ENCODE peak calls at places on chromosomes 3 and 15, in nine cellular contexts. N is uterus, H is A549, C is psoas muscle, I is HFFc6, E is colonic mucosa, Y is AG04450, Z is endodermal cell, U is lower lobe of right lung. B is an unnamed sample.

GRCh38 chr15:92650256-92650655 is 5.3 kb downstream of the FAM174B start:
- DNase-seq in E (no peak), I (no peak), C (no peak), Z (peak; percentile 47), Y (no peak), N (peak; percentile 27), H (no peak), U (no peak), B (peak; percentile 47)

GRCh38 chr15:89090791-89091666 is 2.8 kb downstream of the ABHD2 start:
- DNase-seq in Y (no peak), H (peak; percentile 65), N (peak; percentile 79), Z (no peak), U (peak; percentile 85), I (peak; percentile 82), E (peak; percentile 45), C (peak; percentile 82), B (peak; percentile 66)

GRCh38 chr3:63709576-63709975 is 57.1 kb downstream of the SNTN start:
- DNase-seq in I (no peak), E (no peak), U (no peak), C (no peak), H (no peak), Z (no peak), Y (no peak), N (no peak), B (no peak)

GRCh38 chr3:6351752-6352151 is 509.2 kb upstream of the GRM7 start:
- DNase-seq in H (no peak), Z (no peak), E (no peak), Y (no peak), I (no peak), U (no peak), N (no peak), C (no peak), B (no peak)

GRCh38 chr3:61407397-61407796 is 154.0 kb upstream of the PTPRG start:
- DNase-seq in H (no peak), Y (no peak), U (no peak), I (no peak), C (no peak), E (no peak), N (no peak), Z (no peak), B (no peak)

GRCh38 chr15:64580696-64581407 is 120.5 kb downstream of the ZNF609 start:
- DNase-seq in C (no peak), E (no peak), N (no peak), H (no peak), U (no peak), Y (no peak), I (no peak), Z (no peak), B (no peak)

GRCh38 chr3:151751161-151751560 is 17.4 kb downstream of the AADACL2 start:
- DNase-seq in E (no peak), C (no peak), Y (no peak), N (no peak), Z (no peak), U (no peak), I (no peak), H (no peak), B (peak; percentile 88)

GRCh38 chr3:150412599-150413069 is 4.5 kb downstream of the TSC22D2 start:
- DNase-seq in N (no peak), U (no peak), I (peak; percentile 69), Y (peak; percentile 47), H (peak; percentile 57), E (no peak), Z (no peak), C (no peak), B (peak; percentile 93)

GRCh38 chr3:177144922-177145321 is 52.4 kb downstream of the TBL1XR1 start:
- DNase-seq in U (no peak), N (no peak), Y (no peak), H (no peak), I (no peak), Z (no peak), E (no peak), C (no peak), B (peak; percentile 18)

GRCh38 chr3:127182446-127182845 is 10.5 kb upstream of the PRR23E start:
- DNase-seq in U (no peak), E (no peak), Y (no peak), H (no peak), I (no peak), C (no peak), N (no peak), Z (no peak), B (no peak)

GRCh38 chr3:51622868-51623267 is 48.2 kb upstream of the TEX264 start:
- DNase-seq in E (no peak), N (no peak), C (no peak), Y (peak; percentile 50), H (no peak), Z (no peak), U (no peak), I (no peak), B (peak; percentile 85)

GRCh38 chr3:159814161-159814560 is 174.5 kb upstream of the IL12A start:
- DNase-seq in Y (no peak), N (no peak), Z (no peak), U (no peak), I (peak; percentile 60), E (peak; percentile 73), H (peak; percentile 45), C (no peak), B (peak; percentile 47)

GRCh38 chr3:123246846-123247245 is 45.1 kb downstream of the SEC22A start:
- DNase-seq in N (no peak), Y (no peak), H (no peak), I (no peak), Z (no peak), U (no peak), E (no peak), C (no peak), B (no peak)

GRCh38 chr3:172461530-172462138 is 13.4 kb upstream of the GHSR start:
- DNase-seq in Z (no peak), I (peak; percentile 9), H (peak; percentile 33), E (no peak), N (no peak), Y (no peak), U (no peak), C (no peak), B (peak; percentile 53)

GRCh38 chr3:156341831-156342416 is 213.0 kb downstream of the SSR3 start:
- DNase-seq in H (no peak), E (no peak), Z (no peak), I (no peak), N (no peak), U (no peak), C (no peak), Y (no peak), B (no peak)
- TF ChIP-seq CTCF in H (no peak), E (no peak), Z (peak; percentile 53), I (no peak), N (no peak), U (no peak), C (no peak), Y (no peak), B (no peak)

GRCh38 chr3:165455360-165455759 is 259.2 kb upstream of the SLITRK3 start:
- DNase-seq in U (no peak), N (no peak), H (no peak), Y (no peak), C (no peak), I (no peak), E (no peak), Z (no peak), B (no peak)
- TF ChIP-seq CTCF in U (no peak), N (no peak), H (no peak), Y (no peak), C (no peak), I (no peak), E (no peak), Z (no peak), B (no peak)

GRCh38 chr15:99369250-99369649 is 118.0 kb downstream of the LRRC28 start:
- DNase-seq in N (no peak), E (no peak), Z (no peak), C (no peak), H (no peak), I (no peak), U (no peak), Y (no peak), B (no peak)

GRCh38 chr15:99366013-99366412 is 114.7 kb downstream of the LRRC28 start:
- DNase-seq in H (no peak), Z (no peak), N (no peak), C (no peak), Y (no peak), I (no peak), E (no peak), U (no peak), B (no peak)

GRCh38 chr15:99368743-99369142 is 117.5 kb downstream of the LRRC28 start:
- DNase-seq in E (no peak), N (no peak), C (no peak), U (no peak), Y (no peak), Z (no peak), H (no peak), I (no peak), B (no peak)

DNA sequence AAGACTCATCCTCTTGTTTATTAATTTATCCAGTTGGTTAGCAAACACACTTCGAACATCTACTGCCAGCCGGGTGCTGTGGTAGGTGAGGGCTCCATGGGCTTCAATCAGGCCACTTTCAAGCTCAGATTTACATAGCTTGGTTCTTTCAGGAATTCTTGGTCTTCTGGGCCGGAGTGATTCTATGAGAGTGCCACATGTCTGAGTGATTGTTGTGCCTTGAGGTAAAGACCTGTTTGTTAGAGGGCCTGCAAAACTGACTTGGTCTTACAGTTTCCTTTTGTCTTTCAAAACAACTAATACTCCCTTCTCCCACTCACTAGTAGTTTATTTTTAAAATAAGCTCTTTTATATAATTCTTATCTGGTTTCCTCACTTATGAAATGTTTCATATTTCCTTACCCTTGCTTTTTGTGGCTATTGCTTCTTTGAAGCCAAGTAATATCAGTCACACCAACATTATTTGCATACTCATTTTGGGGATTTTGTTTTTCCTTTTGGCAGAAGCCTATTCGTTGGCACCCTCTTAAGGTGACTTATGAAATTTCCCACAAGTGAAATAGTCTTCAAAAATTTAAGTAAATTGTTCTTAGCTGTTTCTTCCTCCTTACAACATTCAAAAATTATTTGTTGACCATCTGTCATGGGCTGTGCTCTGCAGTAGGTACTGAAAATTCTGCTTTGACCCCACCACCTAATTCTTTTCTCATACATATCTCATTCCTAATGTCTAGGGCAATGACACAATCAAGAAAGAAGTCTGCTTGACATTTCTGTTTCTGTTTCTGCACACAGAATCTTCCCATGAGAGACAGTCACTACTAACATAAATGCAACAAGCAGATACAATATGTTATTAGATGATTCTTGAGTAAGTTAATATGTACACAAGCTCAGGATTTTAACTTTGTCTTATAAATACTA is 120.2 kb downstream of the LRRC28 start:
- DNase-seq in E (no peak), C (no peak), Z (no peak), N (no peak), U (no peak), I (no peak), H (no peak), Y (no peak), B (peak; percentile 45)
- TF ChIP-seq CTCF in E (no peak), C (no peak), Z (no peak), N (no peak), U (no peak), I (peak; percentile 41), H (peak; percentile 46), Y (no peak), B (peak; percentile 24)

DNA sequence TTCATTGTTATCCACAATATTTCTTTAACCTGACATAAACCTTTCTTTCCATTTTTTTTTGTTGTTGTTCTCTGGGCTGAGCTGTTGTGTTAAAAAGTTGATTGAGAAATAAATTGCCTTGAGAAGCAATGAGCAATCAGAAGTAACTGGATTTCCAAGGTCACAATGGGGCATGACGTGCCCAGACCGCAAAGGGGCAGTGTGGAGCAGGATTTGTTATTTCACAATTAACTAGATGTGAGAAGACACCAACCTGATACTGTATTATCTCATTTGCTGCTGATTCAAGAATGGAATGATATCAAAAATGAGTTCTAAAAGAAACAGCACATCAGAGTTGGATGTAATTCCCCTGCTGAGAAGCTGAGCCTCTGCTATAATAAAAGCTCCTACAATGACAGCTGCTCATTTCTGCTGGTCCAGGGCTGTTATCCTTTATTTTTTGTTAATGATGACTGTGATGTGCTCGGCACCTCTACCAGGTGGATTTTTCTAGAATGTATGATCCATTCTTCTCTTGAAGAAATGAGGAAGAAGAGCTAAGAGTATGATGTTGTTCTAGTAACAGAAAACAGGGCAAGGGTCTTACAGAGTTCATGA is 28.1 kb downstream of the CPNE4 start:
- DNase-seq in Z (peak; percentile 84), I (peak; percentile 19), N (no peak), C (no peak), H (peak; percentile 53), Y (no peak), U (peak; percentile 45), E (peak; percentile 28), B (peak; percentile 68)
- TF ChIP-seq CTCF in Z (peak; percentile 83), I (peak; percentile 72), N (no peak), C (no peak), H (peak; percentile 43), Y (peak; percentile 62), U (peak; percentile 54), E (peak; percentile 31), B (peak; percentile 72)